ENCODE peak calls at places on chromosomes 12 and 14, in four cellular contexts. A is CD8-positive, alpha-beta T cell; S is omental fat pad; P is head of caudate nucleus. L is an unnamed sample.

GRCh38 chr12:53376747-53377146 is 3.2 kb upstream of the SP1 start:
- DNase-seq in P (no peak), A (no peak), S (no peak), L (no peak)

GRCh38 chr12:67705394-67706370 is 57.1 kb downstream of the DYRK2 start:
- DNase-seq in A (no peak), P (no peak), S (no peak), L (no peak)

GRCh38 chr12:56487448-56488040 is 417 bp downstream of the GLS2 start:
- DNase-seq in P (peak), S (no peak), A (peak), L (no peak)

GRCh38 chr12:117328556-117329100 is 32.8 kb downstream of the NOS1 start:
- DNase-seq in A (no peak), S (no peak), P (no peak), L (no peak)

GRCh38 chr14:76805245-76805644 is 7.4 kb downstream of the ANGEL1 start:
- DNase-seq in S (no peak), P (no peak), A (no peak), L (no peak)

GRCh38 chr14:91893659-91894058 is 26.3 kb upstream of the TC2N start:
- DNase-seq in P (no peak), A (no peak), S (no peak), L (no peak)

GRCh38 chr12:85804663-85805062 is 31.5 kb downstream of the RASSF9 start:
- DNase-seq in P (no peak), S (no peak), A (no peak), L (no peak)

GRCh38 chr12:96241484-96242256 is 47.5 kb downstream of the ELK3 start:
- DNase-seq in A (peak), S (no peak), P (no peak), L (no peak)

GRCh38 chr12:69438539-69438938 is 31.6 kb upstream of the FRS2 start:
- DNase-seq in A (no peak), P (no peak), S (no peak), L (no peak)

GRCh38 chr12:122726056-122726558 is 4.5 kb downstream of the HCAR1 start:
- DNase-seq in A (no peak), P (no peak), S (no peak), L (peak)

GRCh38 chr14:29745863-29746262 is 181.8 kb downstream of the PRKD1 start:
- DNase-seq in P (no peak), S (no peak), A (no peak), L (no peak)

GRCh38 chr14:93318927-93319326 is 13.9 kb downstream of the BTBD7 start:
- DNase-seq in A (no peak), P (no peak), S (no peak), L (no peak)

GRCh38 chr14:26598081-26598671 is 343 bp upstream of the NOVA1 start:
- DNase-seq in S (peak), A (no peak), P (peak), L (no peak)

GRCh38 chr14:67999693-68000384 is 180.3 kb downstream of the RAD51B start:
- DNase-seq in P (no peak), S (no peak), A (no peak), L (no peak)

GRCh38 chr14:86779416-86779815 is 1213.6 kb downstream of the GALC start:
- DNase-seq in P (no peak), S (no peak), A (no peak), L (no peak)

GRCh38 chr12:724194-724855 is 28.1 kb upstream of the WNK1 start:
- DNase-seq in A (no peak), S (no peak), P (no peak), L (peak)

GRCh38 chr12:50104614-50105366 is 982 bp downstream of the GPD1 start:
- DNase-seq in P (no peak), A (no peak), S (no peak), L (no peak)

GRCh38 chr12:106300761-106301160 is 1.8 kb upstream of the TCP11L2 start:
- DNase-seq in P (no peak), S (no peak), A (no peak), L (no peak)

GRCh38 chr12:12182926-12183325 is 83.9 kb downstream of the LRP6 start:
- DNase-seq in A (no peak), P (no peak), S (no peak), L (no peak)

GRCh38 chr12:49231881-49232650 is 32.8 kb upstream of the TUBA1C start:
- DNase-seq in S (no peak), A (no peak), P (no peak), L (no peak)

GRCh38 chr12:1505576-1505975 is 88.8 kb downstream of the FBXL14 start:
- DNase-seq in A (no peak), P (no peak), S (no peak), L (no peak)

GRCh38 chr12:71636704-71637115 is 26.9 kb downstream of the ZFC3H1 start:
- DNase-seq in S (no peak), P (no peak), A (no peak), L (peak)

GRCh38 chr14:23692416-23692815 is 56.3 kb downstream of the DHRS2 start:
- DNase-seq in P (no peak), A (no peak), S (no peak), L (no peak)

GRCh38 chr12:121209221-121209620 is 708 bp upstream of the P2RX4 start:
- DNase-seq in P (no peak), A (no peak), S (no peak), L (no peak)

GRCh38 chr12:32895688-32896437 is 714 bp downstream of the PKP2 start:
- DNase-seq in S (no peak), A (no peak), P (no peak), L (no peak)

GRCh38 chr12:138898-139534 is 72.4 kb downstream of the IQSEC3 start:
- DNase-seq in S (no peak), A (no peak), P (peak), L (no peak)

GRCh38 chr12:15818418-15818817 is 29.2 kb upstream of the EPS8 start:
- DNase-seq in S (no peak), P (no peak), A (no peak), L (no peak)

GRCh38 chr12:94148841-94149780 is 734 bp downstream of the PLXNC1 start:
- DNase-seq in S (no peak), A (peak), P (peak), L (no peak)

GRCh38 chr12:116556964-116557706 is 2.0 kb upstream of the MAP1LC3B2 start:
- DNase-seq in S (no peak), A (no peak), P (no peak), L (no peak)

GRCh38 chr14:101109347-101109638 is 205.8 kb upstream of the RTL1 start:
- DNase-seq in S (peak), A (no peak), P (no peak), L (no peak)

GRCh38 chr12:124463341-124463861 is 104.0 kb downstream of the NCOR2 start:
- DNase-seq in A (no peak), S (no peak), P (no peak), L (no peak)

GRCh38 chr12:108468149-108468968 is 46.7 kb upstream of the FICD start:
- DNase-seq in A (no peak), S (no peak), P (no peak), L (peak)

GRCh38 chr12:120489018-120489417 is 6.9 kb upstream of the DYNLL1 start:
- DNase-seq in S (no peak), A (no peak), P (no peak), L (no peak)

GRCh38 chr12:70366581-70367267 is 634 bp downstream of the KCNMB4 start:
- DNase-seq in P (peak), S (peak), A (peak), L (peak)

GRCh38 chr12:123933214-123933613 is 39.4 kb downstream of the CCDC92 start:
- DNase-seq in P (no peak), A (no peak), S (no peak), L (no peak)

GRCh38 chr14:72518809-72519377 is 375.0 kb downstream of the DPF3 start:
- DNase-seq in P (no peak), S (no peak), A (peak), L (no peak)

GRCh38 chr14:51704465-51705050 is 52.8 kb downstream of the FRMD6 start:
- DNase-seq in P (no peak), S (no peak), A (no peak), L (no peak)

L was measured in KG1.